ENCODE peak calls at places on chromosome 16, in seven cellular contexts. F is NCI-H1105 treated with DMSO at 0.1 percent for 48 hours; U is effector CD4-positive, alpha-beta T cell; D is breast epithelium; P is BE2C; M is foreskin keratinocyte; H is stimulated activated CD8-positive, alpha-beta memory T cell treated with anti-CD3 and anti-CD28 coated beads, Interleukin-4, amount 100 ng/mL, for 24 hours. Y is an unnamed sample.

GRCh38 chr16:81485824-81486554 is 41.4 kb downstream of the CMIP start:
- DNase-seq in F (no peak), U (no peak), D (no peak), P (no peak), M (no peak), H (no peak), Y (no peak)

GRCh38 chr16:74991593-74992403 is 6.9 kb upstream of the WDR59 start:
- DNase-seq in F (no peak), U (no peak), D (no peak), P (no peak), M (no peak), H (no peak), Y (no peak)

GRCh38 chr16:15907863-15908478 is 19.6 kb upstream of the CEP20 start:
- DNase-seq in F (no peak), U (no peak), D (no peak), P (peak), M (peak), H (no peak), Y (peak)

GRCh38 chr16:85250609-85251223 is 138.4 kb upstream of the CIBAR2 start:
- DNase-seq in F (no peak), U (no peak), D (no peak), P (no peak), M (no peak), H (no peak), Y (no peak)

GRCh38 chr16:77869997-77870813 is 81.8 kb downstream of the VAT1L start:
- DNase-seq in F (no peak), U (no peak), D (no peak), P (no peak), M (no peak), H (no peak), Y (no peak)

GRCh38 chr16:58027341-58028167 is 2.0 kb downstream of the MMP15 start:
- DNase-seq in F (peak), U (no peak), D (no peak), P (no peak), M (peak), H (no peak), Y (no peak)

GRCh38 chr16:77211880-77212735 is 12.9 kb downstream of the SYCE1L start:
- DNase-seq in F (peak), U (peak), D (peak), P (peak), M (peak), H (peak), Y (peak)

GRCh38 chr16:85451646-85452363 is 161.3 kb upstream of the GSE1 start:
- DNase-seq in F (peak), U (no peak), D (no peak), P (no peak), M (no peak), H (no peak), Y (no peak)

GRCh38 chr16:65214196-65214595 is 92.3 kb upstream of the CDH11 start:
- DNase-seq in F (no peak), U (no peak), D (no peak), P (no peak), M (no peak), H (no peak), Y (no peak)

GRCh38 chr16:10126686-10127085 is 55.5 kb downstream of the GRIN2A start:
- DNase-seq in F (no peak), U (no peak), D (no peak), P (no peak), M (no peak), H (no peak), Y (no peak)

GRCh38 chr16:19948186-19949104 is 63.8 kb upstream of the GPRC5B start:
- DNase-seq in F (no peak), U (no peak), D (no peak), P (no peak), M (no peak), H (no peak), Y (no peak)

GRCh38 chr16:30104492-30104891 is 8.5 kb upstream of the YPEL3 start:
- DNase-seq in F (no peak), U (no peak), D (peak), P (no peak), M (no peak), H (no peak), Y (no peak)

GRCh38 chr16:88500255-88500661 is 47.2 kb downstream of the ZFPM1 start:
- DNase-seq in F (no peak), U (no peak), D (no peak), P (no peak), M (no peak), H (no peak), Y (no peak)

GRCh38 chr16:30731411-30731810 is 16.8 kb upstream of the PHKG2 start:
- DNase-seq in F (no peak), U (no peak), D (no peak), P (no peak), M (peak), H (no peak), Y (no peak)

GRCh38 chr16:1789643-1790045 is 3.9 kb downstream of the IGFALS start:
- DNase-seq in F (no peak), U (no peak), D (no peak), P (no peak), M (no peak), H (no peak), Y (peak)

GRCh38 chr16:1895068-1895467 is 23.1 kb upstream of the MEIOB start:
- DNase-seq in F (no peak), U (no peak), D (no peak), P (no peak), M (no peak), H (no peak), Y (no peak)

GRCh38 chr16:23377071-23377931 is 75.2 kb downstream of the SCNN1B start:
- DNase-seq in F (no peak), U (no peak), D (no peak), P (no peak), M (no peak), H (no peak), Y (no peak)

GRCh38 chr16:259814-260253 is 15.9 kb downstream of the RGS11 start:
- DNase-seq in F (no peak), U (no peak), D (no peak), P (no peak), M (no peak), H (no peak), Y (no peak)

GRCh38 chr16:57614546-57615343 is 13.7 kb upstream of the ADGRG1 start:
- DNase-seq in F (no peak), U (no peak), D (no peak), P (peak), M (no peak), H (no peak), Y (peak)

GRCh38 chr16:54277845-54278703 is 8.5 kb downstream of the IRX3 start:
- DNase-seq in F (no peak), U (no peak), D (no peak), P (no peak), M (no peak), H (no peak), Y (no peak)

GRCh38 chr16:49930841-49931240 is 74.9 kb upstream of the ZNF423 start:
- DNase-seq in F (no peak), U (no peak), D (no peak), P (no peak), M (no peak), H (no peak), Y (no peak)

GRCh38 chr16:50103764-50104163 is 38.0 kb downstream of the HEATR3 start:
- DNase-seq in F (no peak), U (no peak), D (no peak), P (no peak), M (peak), H (no peak), Y (no peak)

GRCh38 chr16:56226187-56226586 is 34.9 kb downstream of the GNAO1 start:
- DNase-seq in F (no peak), U (no peak), D (no peak), P (no peak), M (no peak), H (no peak), Y (no peak)

GRCh38 chr16:11361751-11362742 is 16.8 kb downstream of the RMI2 start:
- DNase-seq in F (peak), U (no peak), D (no peak), P (no peak), M (no peak), H (no peak), Y (peak)

GRCh38 chr16:86364653-86365380 is 145.5 kb upstream of the FOXF1 start:
- DNase-seq in F (no peak), U (no peak), D (no peak), P (no peak), M (no peak), H (no peak), Y (no peak)

GRCh38 chr16:66366433-66367299 is at the start of gene CDH5:
- DNase-seq in F (no peak), U (no peak), D (peak), P (peak), M (no peak), H (no peak), Y (no peak)

GRCh38 chr16:70638814-70639792 is 7.3 kb upstream of the IL34 start:
- DNase-seq in F (no peak), U (no peak), D (no peak), P (peak), M (peak), H (no peak), Y (no peak)

GRCh38 chr16:49472598-49472997 is 99.0 kb downstream of the C16orf78 start:
- DNase-seq in F (no peak), U (no peak), D (no peak), P (no peak), M (no peak), H (no peak), Y (no peak)

GRCh38 chr16:28974007-28974436 is 556 bp upstream of the SPNS1 start:
- DNase-seq in F (peak), U (no peak), D (no peak), P (peak), M (peak), H (no peak), Y (no peak)

Y was measured in stimulated activated effector memory CD8-positive, alpha-beta T cell treated with anti-CD3 and anti-CD28 coated beads, Interleukin-12 subunit alpha, Interleukin-12 subunit beta, amount 100 ng/mL, for 72 hours.